ENCODE peak calls at places on chromosomes 5 and 9, in seven cellular contexts. W is HFF-Myc, E is GM10248, O is neural crest cell, T is HL-60, S is MCF 10A, Z is bronchial epithelial cell. H is an unnamed sample.

GRCh38 chr9:88398016-88398415 is 9.8 kb downstream of the SPIN1 start:
- DNase-seq in W (no peak), E (no peak), O (no peak), T (no peak), S (no peak), Z (peak), H (no peak)

GRCh38 chr5:55994502-55994997 is at the start of gene IL6ST:
- DNase-seq in W (peak), E (no peak), O (no peak), T (peak), S (peak), Z (peak), H (no peak)

GRCh38 chr9:69204869-69205268 is 30.8 kb downstream of the TJP2 start:
- DNase-seq in W (no peak), E (no peak), O (no peak), T (no peak), S (peak), Z (no peak), H (no peak)

GRCh38 chr9:99030082-99030481 is 74.8 kb upstream of the TGFBR1 start:
- DNase-seq in W (peak), E (no peak), O (no peak), T (peak), S (peak), Z (peak), H (no peak)

GRCh38 chr5:111385970-111386831 is 126.1 kb downstream of the STARD4 start:
- DNase-seq in W (no peak), E (no peak), O (no peak), T (no peak), S (no peak), Z (no peak), H (peak)

GRCh38 chr5:58156354-58156753 is 303.5 kb downstream of the PLK2 start:
- DNase-seq in W (no peak), E (no peak), O (no peak), T (no peak), S (no peak), Z (no peak), H (no peak)

GRCh38 chr9:106862946-106863740 is at the start of gene ZNF462:
- DNase-seq in W (no peak), E (no peak), O (peak), T (no peak), S (peak), Z (peak), H (no peak)

GRCh38 chr5:139863361-139863760 is 67.8 kb downstream of the PSD2 start:
- DNase-seq in W (no peak), E (no peak), O (no peak), T (no peak), S (peak), Z (peak), H (no peak)

GRCh38 chr5:65967288-65968066 is 41.1 kb downstream of the ERBIN start:
- DNase-seq in W (no peak), E (no peak), O (no peak), T (no peak), S (no peak), Z (peak), H (no peak)

GRCh38 chr5:144209421-144209820 is 38.7 kb downstream of the KCTD16 start:
- DNase-seq in W (no peak), E (no peak), O (no peak), T (no peak), S (no peak), Z (no peak), H (no peak)

GRCh38 chr5:59458966-59459729 is 434.4 kb downstream of the PDE4D start:
- DNase-seq in W (no peak), E (no peak), O (no peak), T (no peak), S (no peak), Z (no peak), H (no peak)

GRCh38 chr5:149496166-149496565 is 55.1 kb downstream of the CSNK1A1 start:
- DNase-seq in W (no peak), E (no peak), O (no peak), T (no peak), S (no peak), Z (no peak), H (no peak)

GRCh38 chr9:75455444-75455921 is 367.2 kb downstream of the OSTF1 start:
- DNase-seq in W (no peak), E (peak), O (no peak), T (no peak), S (peak), Z (peak), H (no peak)

GRCh38 chr5:103346162-103346748 is 87.7 kb downstream of the MACIR start:
- DNase-seq in W (no peak), E (no peak), O (no peak), T (no peak), S (no peak), Z (no peak), H (no peak)

GRCh38 chr5:42767491-42768105 is 11.0 kb downstream of the CCDC152 start:
- DNase-seq in W (no peak), E (peak), O (no peak), T (no peak), S (peak), Z (peak), H (no peak)

GRCh38 chr9:135765416-135765815 is 63.4 kb downstream of the KCNT1 start:
- DNase-seq in W (no peak), E (no peak), O (no peak), T (no peak), S (no peak), Z (no peak), H (no peak)

GRCh38 chr9:28051559-28051958 is 478.3 kb upstream of the C9orf72 start:
- DNase-seq in W (peak), E (no peak), O (no peak), T (no peak), S (no peak), Z (no peak), H (no peak)

GRCh38 chr9:90458485-90458884 is 184.1 kb downstream of the DIRAS2 start:
- DNase-seq in W (no peak), E (no peak), O (no peak), T (no peak), S (peak), Z (no peak), H (no peak)

GRCh38 chr9:133142657-133143592 is 20.8 kb downstream of the GBGT1 start:
- DNase-seq in W (no peak), E (no peak), O (no peak), T (no peak), S (no peak), Z (no peak), H (no peak)

GRCh38 chr9:107523539-107523938 is 34.0 kb upstream of the KLF4 start:
- DNase-seq in W (no peak), E (no peak), O (no peak), T (no peak), S (no peak), Z (no peak), H (no peak)

GRCh38 chr5:96567188-96567587 is 95.0 kb upstream of the CAST start:
- DNase-seq in W (no peak), E (no peak), O (no peak), T (no peak), S (no peak), Z (peak), H (no peak)

GRCh38 chr9:86096382-86096781 is 3.0 kb downstream of the GOLM1 start:
- DNase-seq in W (no peak), E (no peak), O (no peak), T (no peak), S (peak), Z (peak), H (no peak)

GRCh38 chr9:7328453-7328852 is 471.1 kb downstream of the DMAC1 start:
- DNase-seq in W (no peak), E (no peak), O (no peak), T (no peak), S (no peak), Z (no peak), H (no peak)

GRCh38 chr9:32117291-32117690 is 267.2 kb upstream of the ACO1 start:
- DNase-seq in W (no peak), E (no peak), O (no peak), T (no peak), S (no peak), Z (no peak), H (no peak)
- TF ChIP-seq CTCF in W (no peak), E (no peak), O (no peak), T (no peak), S (no peak), Z (no peak), H (no peak)

GRCh38 chr5:31534527-31535046 is 2.5 kb downstream of the C5orf22 start:
- DNase-seq in W (no peak), E (no peak), O (no peak), T (no peak), S (no peak), Z (no peak), H (no peak)

GRCh38 chr5:31536873-31537272 is 4.8 kb downstream of the C5orf22 start:
- DNase-seq in W (no peak), E (no peak), O (no peak), T (no peak), S (no peak), Z (no peak), H (no peak)

GRCh38 chr5:31531543-31531887 is 378 bp downstream of the DROSHA start:
- DNase-seq in W (no peak), E (peak), O (peak), T (peak), S (no peak), Z (peak), H (no peak)

GRCh38 chr5:31530541-31531265 is 1.2 kb downstream of the DROSHA start:
- DNase-seq in W (no peak), E (no peak), O (no peak), T (peak), S (peak), Z (peak), H (no peak)

GRCh38 chr5:31531888-31532710 is at the start of the genes C5orf22 and DROSHA:
- DNase-seq in W (peak), E (peak), O (peak), T (peak), S (peak), Z (peak), H (peak)
- TF ChIP-seq CTCF in W (no peak), E (peak), O (no peak), T (no peak), S (no peak), Z (no peak), H (no peak)

DNA sequence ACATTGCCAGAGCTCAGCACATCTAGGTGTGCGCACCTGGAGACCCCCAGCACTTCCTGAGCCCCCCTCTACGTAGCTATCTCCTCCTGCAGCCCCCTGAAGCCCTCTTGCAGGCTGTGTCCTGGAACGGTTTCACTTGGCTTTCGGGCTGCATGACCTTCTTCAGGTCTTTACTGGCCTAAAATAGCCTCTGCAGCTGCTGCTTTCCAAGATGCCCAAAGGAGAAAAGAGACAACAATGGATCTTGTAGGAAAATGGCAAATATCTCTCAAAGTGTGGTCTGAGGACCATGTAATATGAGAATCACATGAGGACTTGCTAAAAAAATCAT is 6.6 kb upstream of the ERMP1 start:
- DNase-seq in W (no peak), E (no peak), O (no peak), T (no peak), S (no peak), Z (no peak), H (no peak)
- TF ChIP-seq CTCF in W (no peak), E (no peak), O (no peak), T (no peak), S (no peak), Z (no peak), H (no peak)

GRCh38 chr5:26807231-26808199 is 230.9 kb downstream of the CDH9 start:
- DNase-seq in W (no peak), E (no peak), O (no peak), T (no peak), S (no peak), Z (no peak), H (no peak)
- TF ChIP-seq CTCF in W (no peak), E (no peak), O (no peak), T (no peak), S (no peak), Z (no peak), H (no peak)